ENCODE peak calls at places on chromosomes 3 and 15, in nine cellular contexts. T, Y, B, P, V, Z, M, X and J are unnamed samples.

GRCh38 chr3:118792191-118792590 is 242.5 kb downstream of the IGSF11 start:
- DNase-seq in T (no peak), Y (no peak), B (no peak), P (no peak), V (no peak), Z (no peak), M (no peak), X (no peak), J (no peak)

GRCh38 chr3:85935171-85935570 is 976.4 kb downstream of the CADM2 start:
- DNase-seq in T (no peak), Y (no peak), B (no peak), P (no peak), V (no peak), Z (no peak), M (no peak), X (no peak), J (no peak)

GRCh38 chr3:32106929-32107362 is 526 bp downstream of the GPD1L start:
- DNase-seq in T (peak; percentile 94), Y (no peak), B (peak; percentile 25), P (peak; percentile 56), V (peak; percentile 42), Z (peak; percentile 91), M (peak; percentile 27), X (no peak), J (no peak)

GRCh38 chr3:88150371-88150770 is 612 bp downstream of the C3orf38 start:
- DNase-seq in T (no peak), Y (no peak), B (no peak), P (peak; percentile 67), V (no peak), Z (no peak), M (no peak), X (no peak), J (no peak)

GRCh38 chr3:114299421-114299820 is 5.6 kb downstream of the TIGIT start:
- DNase-seq in T (no peak), Y (peak; percentile 54), B (peak; percentile 30), P (peak; percentile 76), V (no peak), Z (no peak), M (no peak), X (peak; percentile 21), J (no peak)

GRCh38 chr3:29064085-29064484 is 216.8 kb upstream of the RBMS3 start:
- DNase-seq in T (no peak), Y (no peak), B (no peak), P (no peak), V (no peak), Z (no peak), M (no peak), X (no peak), J (no peak)

GRCh38 chr3:12884790-12885584 is 43.6 kb upstream of the RPL32 start:
- DNase-seq in T (no peak), Y (no peak), B (no peak), P (no peak), V (no peak), Z (no peak), M (no peak), X (no peak), J (no peak)

GRCh38 chr15:39034816-39035215 is 470.2 kb upstream of the RASGRP1 start:
- DNase-seq in T (no peak), Y (no peak), B (no peak), P (no peak), V (no peak), Z (no peak), M (no peak), X (no peak), J (no peak)

GRCh38 chr15:82805994-82806406 is at the start of gene FSD2:
- DNase-seq in T (peak; percentile 75), Y (no peak), B (no peak), P (peak; percentile 3), V (no peak), Z (no peak), M (no peak), X (no peak), J (no peak)

GRCh38 chr3:72756900-72757299 is 91.3 kb downstream of the SHQ1 start:
- DNase-seq in T (no peak), Y (no peak), B (peak; percentile 50), P (peak; percentile 92), V (no peak), Z (peak; percentile 23), M (no peak), X (no peak), J (no peak)

GRCh38 chr15:63181658-63182057 is 7.7 kb upstream of the RAB8B start:
- DNase-seq in T (no peak), Y (no peak), B (no peak), P (no peak), V (no peak), Z (no peak), M (no peak), X (no peak), J (no peak)

GRCh38 chr3:64264491-64265109 is 39.3 kb upstream of the PRICKLE2 start:
- DNase-seq in T (no peak), Y (no peak), B (no peak), P (no peak), V (no peak), Z (no peak), M (no peak), X (no peak), J (no peak)

GRCh38 chr3:64257096-64257755 is 32.0 kb upstream of the PRICKLE2 start:
- DNase-seq in T (no peak), Y (no peak), B (no peak), P (no peak), V (peak; percentile 30), Z (no peak), M (no peak), X (no peak), J (no peak)

GRCh38 chr3:64259646-64260045 is 34.4 kb upstream of the PRICKLE2 start:
- DNase-seq in T (no peak), Y (no peak), B (no peak), P (no peak), V (no peak), Z (no peak), M (no peak), X (no peak), J (no peak)

GRCh38 chr3:64262574-64263114 is 37.4 kb upstream of the PRICKLE2 start:
- DNase-seq in T (no peak), Y (no peak), B (no peak), P (no peak), V (no peak), Z (no peak), M (no peak), X (no peak), J (no peak)

GRCh38 chr3:64260391-64260790 is 35.1 kb upstream of the PRICKLE2 start:
- DNase-seq in T (no peak), Y (no peak), B (no peak), P (no peak), V (no peak), Z (no peak), M (no peak), X (no peak), J (no peak)
- H3K9me3 ChIP-seq in T (no peaks in the 10 kb centered on the region), Y (no peaks in the 10 kb centered on the region), B (no peaks in the 10 kb centered on the region), P (no peaks in the 10 kb centered on the region), V (no peaks in the 10 kb centered on the region), Z (no peaks in the 10 kb centered on the region), M (no peaks in the 10 kb centered on the region), X (no peaks in the 10 kb centered on the region), J (no peaks in the 10 kb centered on the region)

GRCh38 chr3:112855883-112856282 is 9.2 kb upstream of the CD200R1L start:
- DNase-seq in T (no peak), Y (no peak), B (no peak), P (no peak), V (no peak), Z (no peak), M (no peak), X (no peak), J (no peak)
- H3K9me3 ChIP-seq in T (no peaks in the 10 kb centered on the region), Y (no peaks in the 10 kb centered on the region), B (peaks cover 4% of the 10 kb centered on the region), P (peaks cover 3% of the 10 kb centered on the region), V (no peaks in the 10 kb centered on the region), Z (no peaks in the 10 kb centered on the region), M (no peaks in the 10 kb centered on the region), X (no peaks in the 10 kb centered on the region), J (no peaks in the 10 kb centered on the region)

DNA sequence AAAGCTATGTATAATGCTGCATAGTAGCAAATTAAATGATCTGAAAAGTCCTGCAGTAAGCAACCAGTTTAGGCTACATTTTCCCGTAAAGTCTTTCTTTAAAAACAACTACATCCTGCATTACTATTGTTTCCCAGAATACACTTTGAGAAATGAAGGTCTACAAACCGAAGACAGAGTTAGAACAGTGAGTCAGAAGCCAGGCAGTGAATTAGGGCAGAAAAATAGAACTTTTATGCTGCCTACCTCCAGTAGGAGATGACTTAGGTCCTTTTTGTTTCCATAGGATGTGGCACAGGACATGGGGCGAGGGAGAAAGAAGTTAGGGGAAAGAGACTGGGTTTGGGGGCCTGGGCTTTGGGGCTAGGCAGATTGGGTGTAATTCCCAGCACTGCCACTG is 127.3 kb downstream of the PPM1L start:
- DNase-seq in T (no peak), Y (no peak), B (no peak), P (no peak), V (no peak), Z (no peak), M (no peak), X (no peak), J (no peak)
- H3K9me3 ChIP-seq in T (no peaks in the 10 kb centered on the region), Y (peaks cover 2% of the 10 kb centered on the region), B (no peaks in the 10 kb centered on the region), P (no peaks in the 10 kb centered on the region), V (peaks cover under 1% of the 10 kb centered on the region), Z (no peaks in the 10 kb centered on the region), M (no peaks in the 10 kb centered on the region), X (no peaks in the 10 kb centered on the region), J (no peaks in the 10 kb centered on the region)

GRCh38 chr15:100468265-100468664 is 60.5 kb downstream of the CERS3 start:
- DNase-seq in T (peak; percentile 37), Y (no peak), B (no peak), P (no peak), V (peak; percentile 38), Z (no peak), M (peak; percentile 49), X (no peak), J (no peak)
- H3K9me3 ChIP-seq in T (no peaks in the 10 kb centered on the region), Y (peaks cover 2% of the 10 kb centered on the region), B (no peaks in the 10 kb centered on the region), P (no peaks in the 10 kb centered on the region), V (no peaks in the 10 kb centered on the region), Z (no peaks in the 10 kb centered on the region), M (no peaks in the 10 kb centered on the region), X (no peaks in the 10 kb centered on the region), J (no peaks in the 10 kb centered on the region)

GRCh38 chr15:95368211-95368610 is 962.3 kb upstream of the NR2F2 start:
- DNase-seq in T (no peak), Y (no peak), B (no peak), P (no peak), V (no peak), Z (no peak), M (no peak), X (no peak), J (no peak)
- H3K9me3 ChIP-seq in T (no peaks in the 10 kb centered on the region), Y (no peaks in the 10 kb centered on the region), B (no peaks in the 10 kb centered on the region), P (no peaks in the 10 kb centered on the region), V (no peaks in the 10 kb centered on the region), Z (no peaks in the 10 kb centered on the region), M (no peaks in the 10 kb centered on the region), X (no peaks in the 10 kb centered on the region), J (no peaks in the 10 kb centered on the region)

GRCh38 chr3:126084667-126085180 is 800 bp upstream of the SLC41A3 start:
- DNase-seq in T (no peak), Y (no peak), B (no peak), P (peak; percentile 6), V (no peak), Z (no peak), M (no peak), X (no peak), J (no peak)
- H3K9me3 ChIP-seq in T (no peaks in the 10 kb centered on the region), Y (peaks cover 4% of the 10 kb centered on the region), B (no peaks in the 10 kb centered on the region), P (no peaks in the 10 kb centered on the region), V (no peaks in the 10 kb centered on the region), Z (no peaks in the 10 kb centered on the region), M (no peaks in the 10 kb centered on the region), X (no peaks in the 10 kb centered on the region), J (no peaks in the 10 kb centered on the region)

GRCh38 chr3:6753536-6753935 is 107.4 kb upstream of the GRM7 start:
- DNase-seq in T (no peak), Y (no peak), B (no peak), P (no peak), V (no peak), Z (peak; percentile 83), M (no peak), X (no peak), J (no peak)
- H3K9me3 ChIP-seq in T (no peaks in the 10 kb centered on the region), Y (no peaks in the 10 kb centered on the region), B (no peaks in the 10 kb centered on the region), P (peaks cover 2% of the 10 kb centered on the region), V (peaks cover 4% of the 10 kb centered on the region), Z (no peaks in the 10 kb centered on the region), M (no peaks in the 10 kb centered on the region), X (no peaks in the 10 kb centered on the region), J (no peaks in the 10 kb centered on the region)